ENCODE peak calls at places on chromosomes 3 and 15, in eight cellular contexts. A is MV-4-11; O is amygdala; C is stimulated activated CD8-positive, alpha-beta memory T cell treated with anti-CD3 and anti-CD28 coated beads, Interleukin-15, amount 100 ng/mL, for 48 hours; B is T-helper 9 cell; N is CD8-positive, alpha-beta T cell; M is upper lobe of right lung; P is thoracic aorta. X is an unnamed sample.

GRCh38 chr15:74044267-74045110 is 37.9 kb downstream of the GOLGA6A start:
- DNase-seq in N (no peak), C (no peak), B (no peak), A (no peak), M (no peak), O (no peak), P (no peak), X (no peak)

GRCh38 chr3:49619649-49620048 is 54.5 kb upstream of the APEH start:
- DNase-seq in A (peak; percentile 14), P (no peak), O (no peak), N (no peak), M (no peak), C (no peak), B (no peak), X (no peak)

GRCh38 chr15:33086500-33087141 is 107.9 kb downstream of the FMN1 start:
- DNase-seq in M (no peak), P (no peak), B (no peak), N (no peak), O (no peak), C (no peak), A (peak; percentile 55), X (peak; percentile 66)

GRCh38 chr3:183823963-183824362 is 1.4 kb downstream of the MAP6D1 start:
- DNase-seq in A (no peak), B (no peak), C (no peak), P (no peak), M (no peak), N (no peak), O (no peak), X (no peak)

GRCh38 chr3:60652829-60653228 is 598.4 kb downstream of the FHIT start:
- DNase-seq in O (no peak), C (no peak), P (no peak), N (no peak), M (no peak), B (no peak), A (peak; percentile 46), X (no peak)

GRCh38 chr15:82936966-82937647 is 15.4 kb downstream of the HOMER2 start:
- DNase-seq in B (no peak), O (no peak), A (no peak), M (no peak), C (no peak), N (no peak), P (no peak), X (peak; percentile 8)

GRCh38 chr15:33440911-33441310 is 130.1 kb downstream of the RYR3 start:
- DNase-seq in C (no peak), O (no peak), B (no peak), N (no peak), M (no peak), P (no peak), A (peak; percentile 44), X (no peak)

GRCh38 chr3:101577276-101577675 is 3.3 kb downstream of the PCNP start:
- DNase-seq in O (no peak), C (no peak), B (no peak), P (no peak), N (no peak), A (no peak), M (no peak), X (no peak)

GRCh38 chr3:159775372-159775961 is 213.2 kb upstream of the IL12A start:
- DNase-seq in M (no peak), A (no peak), N (no peak), P (peak; percentile 58), O (peak; percentile 73), B (no peak), C (no peak), X (peak; percentile 86)

GRCh38 chr15:36844453-36845094 is 255.8 kb downstream of the MEIS2 start:
- DNase-seq in N (no peak), P (no peak), O (no peak), A (no peak), B (no peak), M (no peak), C (no peak), X (peak; percentile 24)

GRCh38 chr15:70152070-70152480 is 54.4 kb upstream of the TLE3 start:
- DNase-seq in A (peak; percentile 88), O (no peak), B (no peak), M (no peak), C (no peak), P (no peak), N (no peak), X (peak; percentile 66)

GRCh38 chr3:127787071-127787490 is 35.2 kb downstream of the MGLL start:
- DNase-seq in O (peak; percentile 51), A (no peak), B (no peak), M (peak; percentile 54), N (no peak), P (no peak), C (no peak), X (no peak)

GRCh38 chr15:63826513-63826912 is 7.2 kb downstream of the HERC1 start:
- DNase-seq in O (no peak), P (no peak), N (no peak), B (no peak), M (no peak), A (no peak), C (no peak), X (peak; percentile 37)

GRCh38 chr3:159669024-159669476 is 319.6 kb upstream of the IL12A start:
- DNase-seq in M (no peak), A (no peak), N (no peak), C (no peak), P (no peak), O (no peak), B (no peak), X (peak; percentile 74)

GRCh38 chr15:93029613-93030429 is 59.2 kb downstream of the RGMA start:
- DNase-seq in C (no peak), P (peak; percentile 16), B (no peak), N (no peak), A (no peak), M (no peak), O (no peak), X (peak; percentile 67)

GRCh38 chr15:28885630-28886430 is at the start of gene APBA2:
- DNase-seq in M (no peak), N (peak; percentile 9), P (no peak), C (peak; percentile 9), B (peak; percentile 23), O (peak; percentile 42), A (no peak), X (peak; percentile 22)

GRCh38 chr15:67827561-67828378 is 2.5 kb downstream of the SKOR1 start:
- DNase-seq in O (no peak), C (no peak), M (peak; percentile 54), B (no peak), A (no peak), P (no peak), N (no peak), X (no peak)

GRCh38 chr3:149554826-149555225 is 80.3 kb downstream of the TM4SF4 start:
- DNase-seq in O (no peak), N (no peak), C (no peak), A (no peak), B (no peak), P (no peak), M (no peak), X (peak; percentile 84)

GRCh38 chr3:99504258-99504657 is 134.1 kb upstream of the COL8A1 start:
- DNase-seq in C (no peak), N (no peak), A (peak; percentile 16), P (no peak), B (no peak), O (no peak), M (no peak), X (peak; percentile 47)

GRCh38 chr3:30075514-30075913 is 530.9 kb upstream of the TGFBR2 start:
- DNase-seq in M (no peak), O (no peak), C (no peak), N (no peak), P (no peak), B (no peak), A (no peak), X (no peak)

GRCh38 chr15:64461577-64462162 is 1.3 kb downstream of the ZNF609 start:
- DNase-seq in B (no peak), M (no peak), P (no peak), O (no peak), A (no peak), N (no peak), C (peak; percentile 24), X (peak; percentile 18)

GRCh38 chr15:69562097-69562496 is 109.5 kb downstream of the RPLP1 start:
- DNase-seq in O (no peak), A (no peak), P (no peak), M (no peak), C (no peak), N (no peak), B (no peak), X (no peak)

GRCh38 chr3:2261747-2262146 is 163.1 kb downstream of the CNTN4 start:
- DNase-seq in P (no peak), B (no peak), C (no peak), A (no peak), N (no peak), O (no peak), M (no peak), X (no peak)

GRCh38 chr3:192514754-192515660 is 212.3 kb downstream of the FGF12 start:
- DNase-seq in B (no peak), O (peak; percentile 28), A (no peak), C (no peak), M (peak; percentile 62), N (no peak), P (no peak), X (no peak)

GRCh38 chr3:179421500-179421899 is 29.8 kb downstream of the GNB4 start:
- DNase-seq in C (no peak), N (no peak), A (peak; percentile 2), B (no peak), M (no peak), P (no peak), O (no peak), X (peak; percentile 59)

GRCh38 chr3:129277829-129278271 is 820 bp upstream of the HMCES start:
- DNase-seq in C (no peak), A (no peak), B (no peak), N (no peak), M (no peak), P (no peak), O (no peak), X (no peak)

GRCh38 chr3:157335677-157336076 is 101.0 kb upstream of the PTX3 start:
- DNase-seq in C (no peak), N (no peak), A (no peak), B (no peak), P (no peak), M (no peak), O (peak; percentile 28), X (peak; percentile 76)

GRCh38 chr3:151969026-151969658 is 95.7 kb downstream of the SUCNR1 start:
- DNase-seq in C (no peak), N (no peak), P (no peak), O (no peak), M (no peak), B (no peak), A (no peak), X (no peak)

GRCh38 chr3:194364652-194365434 is 4.7 kb downstream of the LRRC15 start:
- DNase-seq in M (no peak), O (peak; percentile 23), B (no peak), A (no peak), C (no peak), P (no peak), N (no peak), X (peak; percentile 78)

GRCh38 chr3:67458406-67458805 is 196.0 kb downstream of the SUCLG2 start:
- DNase-seq in P (no peak), B (no peak), O (no peak), N (no peak), C (no peak), A (no peak), M (no peak), X (peak; percentile 46)

GRCh38 chr15:46126581-46126980 is 491.8 kb downstream of the SQOR start:
- DNase-seq in P (no peak), C (no peak), N (no peak), O (no peak), M (no peak), B (no peak), A (peak; percentile 85), X (peak; percentile 15)

GRCh38 chr15:77654975-77655374 is 22.3 kb upstream of the LINGO1 start:
- DNase-seq in B (no peak), O (no peak), A (peak; percentile 17), N (no peak), M (no peak), C (no peak), P (no peak), X (no peak)

GRCh38 chr15:43969802-43970375 is 143.1 kb downstream of the WDR76 start:
- DNase-seq in M (no peak), N (no peak), B (no peak), O (no peak), P (no peak), C (no peak), A (no peak), X (no peak)